ENCODE peak calls at places on chromosomes 5 and 9, in nine cellular contexts. One of them, this sample, is unnamed.

GRCh38 chr5:1795931-1796330 is 3.7 kb downstream of the MRPL36 start:
- DNase-seq in heart left ventricle: no peak
- DNase-seq in endothelial cell of umbilical vein: no peak
- DNase-seq in A549: no peak
- DNase-seq in ovary: no peak
- DNase-seq in transverse colon: no peak
- DNase-seq in IMR-90: no peak
- DNase-seq in GM12891: no peak
- DNase-seq in GM12878: no peak
- DNase-seq in this sample: no peak

GRCh38 chr5:31682847-31683246 is 43.9 kb downstream of the PDZD2 start:
- DNase-seq in heart left ventricle: no peak
- DNase-seq in endothelial cell of umbilical vein: no peak
- DNase-seq in A549: no peak
- DNase-seq in ovary: no peak
- DNase-seq in transverse colon: no peak
- DNase-seq in IMR-90: no peak
- DNase-seq in GM12891: no peak
- DNase-seq in GM12878: no peak
- DNase-seq in this sample: no peak

GRCh38 chr5:23014251-23014650 is 161.1 kb upstream of the CDH12 start:
- DNase-seq in heart left ventricle: no peak
- DNase-seq in endothelial cell of umbilical vein: no peak
- DNase-seq in A549: no peak
- DNase-seq in ovary: no peak
- DNase-seq in transverse colon: no peak
- DNase-seq in IMR-90: no peak
- DNase-seq in GM12891: no peak
- DNase-seq in GM12878: no peak
- DNase-seq in this sample: no peak

GRCh38 chr5:1423901-1424603 is 21.2 kb downstream of the SLC6A3 start:
- DNase-seq in heart left ventricle: no peak
- DNase-seq in endothelial cell of umbilical vein: no peak
- DNase-seq in A549: no peak
- DNase-seq in ovary: no peak
- DNase-seq in transverse colon: no peak
- DNase-seq in IMR-90: no peak
- DNase-seq in GM12891: no peak
- DNase-seq in GM12878: no peak
- DNase-seq in this sample: no peak

GRCh38 chr5:159262472-159262858 is 625 bp upstream of the UBLCP1 start:
- DNase-seq in heart left ventricle: no peak
- DNase-seq in endothelial cell of umbilical vein: no peak
- DNase-seq in A549: peak
- DNase-seq in ovary: no peak
- DNase-seq in transverse colon: no peak
- DNase-seq in IMR-90: peak
- DNase-seq in GM12891: no peak
- DNase-seq in GM12878: no peak
- DNase-seq in this sample: no peak

GRCh38 chr5:67042586-67043133 is 153.9 kb downstream of the CD180 start:
- DNase-seq in heart left ventricle: no peak
- DNase-seq in endothelial cell of umbilical vein: no peak
- DNase-seq in A549: no peak
- DNase-seq in ovary: no peak
- DNase-seq in transverse colon: no peak
- DNase-seq in IMR-90: no peak
- DNase-seq in GM12891: no peak
- DNase-seq in GM12878: no peak
- DNase-seq in this sample: no peak

GRCh38 chr9:35538361-35539234 is 48.7 kb downstream of the RUSC2 start:
- DNase-seq in heart left ventricle: peak
- DNase-seq in endothelial cell of umbilical vein: peak
- DNase-seq in A549: no peak
- DNase-seq in ovary: peak
- DNase-seq in transverse colon: peak
- DNase-seq in IMR-90: peak
- DNase-seq in GM12891: no peak
- DNase-seq in GM12878: no peak
- DNase-seq in this sample: no peak

GRCh38 chr9:108722396-108722795 is 133.4 kb downstream of the ACTL7B start:
- DNase-seq in heart left ventricle: no peak
- DNase-seq in endothelial cell of umbilical vein: no peak
- DNase-seq in A549: no peak
- DNase-seq in ovary: no peak
- DNase-seq in transverse colon: no peak
- DNase-seq in IMR-90: no peak
- DNase-seq in GM12891: no peak
- DNase-seq in GM12878: no peak
- DNase-seq in this sample: no peak

GRCh38 chr5:53008751-53009150 is 19.6 kb downstream of the ITGA2 start:
- DNase-seq in heart left ventricle: no peak
- DNase-seq in endothelial cell of umbilical vein: peak
- DNase-seq in A549: peak
- DNase-seq in ovary: no peak
- DNase-seq in transverse colon: no peak
- DNase-seq in IMR-90: peak
- DNase-seq in GM12891: no peak
- DNase-seq in GM12878: no peak
- DNase-seq in this sample: no peak

GRCh38 chr5:121218086-121218485 is 633.6 kb upstream of the FTMT start:
- DNase-seq in heart left ventricle: no peak
- DNase-seq in endothelial cell of umbilical vein: peak
- DNase-seq in A549: no peak
- DNase-seq in ovary: no peak
- DNase-seq in transverse colon: no peak
- DNase-seq in IMR-90: no peak
- DNase-seq in GM12891: no peak
- DNase-seq in GM12878: no peak
- DNase-seq in this sample: no peak

GRCh38 chr5:63957617-63958016 is 4.6 kb downstream of the HTR1A start:
- DNase-seq in heart left ventricle: no peak
- DNase-seq in endothelial cell of umbilical vein: no peak
- DNase-seq in A549: no peak
- DNase-seq in ovary: no peak
- DNase-seq in transverse colon: no peak
- DNase-seq in IMR-90: no peak
- DNase-seq in GM12891: no peak
- DNase-seq in GM12878: no peak
- DNase-seq in this sample: no peak

GRCh38 chr9:1170918-1171317 is 120.8 kb downstream of the DMRT2 start:
- DNase-seq in heart left ventricle: no peak
- DNase-seq in endothelial cell of umbilical vein: no peak
- DNase-seq in A549: no peak
- DNase-seq in ovary: no peak
- DNase-seq in transverse colon: no peak
- DNase-seq in IMR-90: no peak
- DNase-seq in GM12891: no peak
- DNase-seq in GM12878: no peak
- DNase-seq in this sample: no peak

GRCh38 chr9:125240649-125240999 is 519 bp downstream of the HSPA5 start:
- DNase-seq in heart left ventricle: peak
- DNase-seq in endothelial cell of umbilical vein: no peak
- DNase-seq in A549: no peak
- DNase-seq in ovary: no peak
- DNase-seq in transverse colon: peak
- DNase-seq in IMR-90: no peak
- DNase-seq in GM12891: no peak
- DNase-seq in GM12878: no peak
- DNase-seq in this sample: peak

GRCh38 chr9:125239631-125240597 is 1.2 kb downstream of the HSPA5 start:
- DNase-seq in heart left ventricle: no peak
- DNase-seq in endothelial cell of umbilical vein: no peak
- DNase-seq in A549: no peak
- DNase-seq in ovary: no peak
- DNase-seq in transverse colon: no peak
- DNase-seq in IMR-90: no peak
- DNase-seq in GM12891: no peak
- DNase-seq in GM12878: no peak
- DNase-seq in this sample: no peak

GRCh38 chr9:125238915-125239446 is 2.2 kb downstream of the HSPA5 start:
- DNase-seq in heart left ventricle: no peak
- DNase-seq in endothelial cell of umbilical vein: no peak
- DNase-seq in A549: no peak
- DNase-seq in ovary: no peak
- DNase-seq in transverse colon: no peak
- DNase-seq in IMR-90: no peak
- DNase-seq in GM12891: no peak
- DNase-seq in GM12878: no peak
- DNase-seq in this sample: no peak

GRCh38 chr9:125241863-125242739 is 958 bp upstream of the HSPA5 start:
- DNase-seq in heart left ventricle: peak
- DNase-seq in endothelial cell of umbilical vein: no peak
- DNase-seq in A549: peak
- DNase-seq in ovary: no peak
- DNase-seq in transverse colon: peak
- DNase-seq in IMR-90: no peak
- DNase-seq in GM12891: no peak
- DNase-seq in GM12878: no peak
- DNase-seq in this sample: no peak

DNA sequence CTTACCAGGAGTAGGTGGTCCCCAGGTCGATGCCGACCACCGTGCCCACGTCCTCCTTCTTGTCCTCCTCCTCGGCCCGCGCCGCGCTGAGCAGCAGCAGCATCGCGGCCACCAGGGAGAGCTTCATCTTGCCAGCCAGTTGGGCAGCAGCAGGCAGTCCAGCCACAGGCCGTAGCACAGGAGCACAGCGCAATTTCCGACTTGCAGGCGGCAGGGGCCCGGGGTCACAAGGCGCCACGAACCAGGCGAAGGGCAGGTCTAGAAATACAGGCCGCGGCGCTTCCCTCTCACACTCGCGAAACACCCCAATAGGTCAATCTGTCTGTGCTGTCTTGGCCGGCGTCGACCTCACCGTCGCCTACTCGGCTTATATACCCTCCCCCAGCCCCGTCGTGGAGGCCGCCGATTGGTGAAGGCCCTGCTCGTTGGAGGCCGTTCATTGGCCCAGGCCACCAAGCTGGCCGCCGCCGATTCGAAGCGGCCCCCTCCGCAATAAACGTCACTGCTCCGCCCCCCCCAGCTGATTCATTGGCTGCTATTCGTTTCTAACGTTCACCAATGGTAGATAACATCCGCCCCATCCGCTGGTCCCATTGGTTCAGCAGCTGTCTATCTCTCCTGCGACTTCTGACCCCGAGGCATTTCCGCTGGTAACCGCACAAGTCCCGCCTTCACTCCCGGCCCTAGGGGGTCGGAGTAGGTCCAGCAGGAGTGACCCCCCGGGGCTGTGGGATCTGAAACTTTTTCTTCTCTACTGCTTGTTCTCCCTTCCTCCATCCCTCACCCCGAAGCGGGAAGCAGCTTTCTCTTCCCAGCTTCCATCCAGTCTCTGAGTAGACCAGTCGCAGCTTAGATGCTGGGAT is at the start of gene HSPA5:
- DNase-seq in heart left ventricle: peak
- DNase-seq in endothelial cell of umbilical vein: peak
- DNase-seq in A549: peak
- DNase-seq in ovary: peak
- DNase-seq in transverse colon: peak
- DNase-seq in IMR-90: peak
- DNase-seq in GM12891: peak
- DNase-seq in GM12878: peak
- DNase-seq in this sample: peak
- TF ChIP-seq POLR2A in heart left ventricle: peak
- TF ChIP-seq POLR2A in endothelial cell of umbilical vein: peak
- TF ChIP-seq POLR2A in A549: peak
- TF ChIP-seq POLR2A in ovary: peak
- TF ChIP-seq POLR2A in transverse colon: peak
- TF ChIP-seq POLR2A in IMR-90: peak
- TF ChIP-seq POLR2A in GM12891: peak
- TF ChIP-seq POLR2A in GM12878: peak
- TF ChIP-seq POLR2A in this sample: peak

GRCh38 chr5:134817006-134817405 is 28.8 kb upstream of the C5orf24 start:
- DNase-seq in heart left ventricle: no peak
- DNase-seq in endothelial cell of umbilical vein: no peak
- DNase-seq in A549: no peak
- DNase-seq in ovary: no peak
- DNase-seq in transverse colon: no peak
- DNase-seq in IMR-90: no peak
- DNase-seq in GM12891: no peak
- DNase-seq in GM12878: no peak
- DNase-seq in this sample: no peak
- TF ChIP-seq POLR2A in heart left ventricle: no peak
- TF ChIP-seq POLR2A in endothelial cell of umbilical vein: no peak
- TF ChIP-seq POLR2A in A549: no peak
- TF ChIP-seq POLR2A in ovary: no peak
- TF ChIP-seq POLR2A in transverse colon: no peak
- TF ChIP-seq POLR2A in IMR-90: no peak
- TF ChIP-seq POLR2A in GM12891: no peak
- TF ChIP-seq POLR2A in GM12878: no peak
- TF ChIP-seq POLR2A in this sample: no peak

GRCh38 chr5:118126159-118126558 is 862.2 kb downstream of the DTWD2 start:
- DNase-seq in heart left ventricle: no peak
- DNase-seq in endothelial cell of umbilical vein: no peak
- DNase-seq in A549: no peak
- DNase-seq in ovary: no peak
- DNase-seq in transverse colon: no peak
- DNase-seq in IMR-90: no peak
- DNase-seq in GM12891: no peak
- DNase-seq in GM12878: no peak
- DNase-seq in this sample: no peak
- TF ChIP-seq POLR2A in heart left ventricle: no peak
- TF ChIP-seq POLR2A in endothelial cell of umbilical vein: no peak
- TF ChIP-seq POLR2A in A549: no peak
- TF ChIP-seq POLR2A in ovary: no peak
- TF ChIP-seq POLR2A in transverse colon: no peak
- TF ChIP-seq POLR2A in IMR-90: no peak
- TF ChIP-seq POLR2A in GM12891: no peak
- TF ChIP-seq POLR2A in GM12878: no peak
- TF ChIP-seq POLR2A in this sample: no peak

GRCh38 chr5:177438468-177438867 is 8.1 kb upstream of the PRR7 start:
- DNase-seq in heart left ventricle: no peak
- DNase-seq in endothelial cell of umbilical vein: no peak
- DNase-seq in A549: no peak
- DNase-seq in ovary: no peak
- DNase-seq in transverse colon: no peak
- DNase-seq in IMR-90: no peak
- DNase-seq in GM12891: no peak
- DNase-seq in GM12878: no peak
- DNase-seq in this sample: no peak
- TF ChIP-seq POLR2A in heart left ventricle: no peak
- TF ChIP-seq POLR2A in endothelial cell of umbilical vein: no peak
- TF ChIP-seq POLR2A in A549: no peak
- TF ChIP-seq POLR2A in ovary: no peak
- TF ChIP-seq POLR2A in transverse colon: no peak
- TF ChIP-seq POLR2A in IMR-90: no peak
- TF ChIP-seq POLR2A in GM12891: peak
- TF ChIP-seq POLR2A in GM12878: peak
- TF ChIP-seq POLR2A in this sample: no peak

DNA sequence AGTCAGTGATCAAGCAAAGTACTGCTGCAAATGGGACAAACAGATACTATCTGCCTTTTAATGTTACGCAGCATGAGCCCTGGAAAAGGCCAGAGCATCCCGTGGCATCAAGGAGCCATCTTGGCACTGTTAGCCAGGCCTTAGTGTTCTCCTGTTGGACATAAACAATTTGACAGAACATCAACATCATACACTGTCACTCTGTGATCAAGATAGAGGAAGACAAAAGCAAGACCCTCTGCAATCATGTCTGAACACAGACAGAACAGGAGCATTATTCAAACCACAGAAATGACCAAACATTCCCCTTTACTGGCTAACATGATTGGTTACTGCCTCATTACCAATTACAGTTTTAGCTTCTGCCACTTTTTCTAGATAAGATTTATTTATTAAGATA is 21.2 kb upstream of the ROPN1L start:
- DNase-seq in heart left ventricle: no peak
- DNase-seq in endothelial cell of umbilical vein: no peak
- DNase-seq in A549: no peak
- DNase-seq in ovary: no peak
- DNase-seq in transverse colon: no peak
- DNase-seq in IMR-90: no peak
- DNase-seq in GM12891: no peak
- DNase-seq in GM12878: no peak
- DNase-seq in this sample: no peak
- TF ChIP-seq POLR2A in heart left ventricle: no peak
- TF ChIP-seq POLR2A in endothelial cell of umbilical vein: no peak
- TF ChIP-seq POLR2A in A549: no peak
- TF ChIP-seq POLR2A in ovary: no peak
- TF ChIP-seq POLR2A in transverse colon: no peak
- TF ChIP-seq POLR2A in IMR-90: no peak
- TF ChIP-seq POLR2A in GM12891: no peak
- TF ChIP-seq POLR2A in GM12878: no peak
- TF ChIP-seq POLR2A in this sample: no peak

This sample was measured in erythroblast.